ENCODE peak calls at places on chromosomes 3 and 15, in ten cellular contexts. L is HEK293T, Q is tibial nerve, F is NCI-H345, H is choroid plexus epithelial cell, A is amniotic epithelial cell, W is T-helper 9 cell, E is NB4, D is EH, M is NCI-H1417. N is an unnamed sample.

GRCh38 chr15:58383876-58384275 is 47.9 kb upstream of the LIPC start:
- DNase-seq in L (no peak), Q (no peak), F (no peak), H (no peak), A (no peak), W (no peak), E (no peak), D (no peak), M (no peak), N (no peak)

GRCh38 chr3:62325896-62326295 is 47.5 kb downstream of the FEZF2 start:
- DNase-seq in L (no peak), Q (no peak), F (no peak), H (no peak), A (no peak), W (no peak), E (no peak), D (no peak), M (no peak), N (no peak)

GRCh38 chr3:20773320-20773984 is 587.4 kb upstream of the SGO1 start:
- DNase-seq in L (no peak), Q (no peak), F (no peak), H (no peak), A (no peak), W (no peak), E (no peak), D (no peak), M (no peak), N (no peak)

GRCh38 chr3:25831578-25831977 is 41.7 kb downstream of the OXSM start:
- DNase-seq in L (peak), Q (no peak), F (peak), H (peak), A (peak), W (no peak), E (peak), D (peak), M (peak), N (no peak)

GRCh38 chr15:25543156-25543555 is 104.3 kb upstream of the UBE3A start:
- DNase-seq in L (no peak), Q (peak), F (no peak), H (peak), A (no peak), W (no peak), E (no peak), D (peak), M (no peak), N (no peak)

GRCh38 chr3:165669967-165670366 is 167.3 kb downstream of the BCHE start:
- DNase-seq in L (no peak), Q (no peak), F (no peak), H (no peak), A (peak), W (no peak), E (no peak), D (no peak), M (no peak), N (no peak)

GRCh38 chr3:29764059-29764458 is 483.2 kb downstream of the RBMS3 start:
- DNase-seq in L (no peak), Q (no peak), F (no peak), H (peak), A (peak), W (no peak), E (no peak), D (peak), M (peak), N (no peak)

GRCh38 chr3:40980467-40980866 is 218.8 kb upstream of the CTNNB1 start:
- DNase-seq in L (no peak), Q (no peak), F (no peak), H (no peak), A (no peak), W (no peak), E (no peak), D (no peak), M (no peak), N (no peak)

GRCh38 chr3:33441322-33441976 is 1.2 kb upstream of the UBP1 start:
- DNase-seq in L (no peak), Q (peak), F (no peak), H (no peak), A (no peak), W (no peak), E (no peak), D (no peak), M (no peak), N (no peak)

GRCh38 chr3:141384157-141384556 is 15.9 kb downstream of the ZBTB38 start:
- DNase-seq in L (no peak), Q (no peak), F (no peak), H (peak), A (peak), W (no peak), E (no peak), D (peak), M (peak), N (no peak)

GRCh38 chr15:43776101-43776717 is 557 bp downstream of the ELL3 start:
- DNase-seq in L (no peak), Q (no peak), F (peak), H (no peak), A (no peak), W (peak), E (peak), D (no peak), M (peak), N (no peak)

GRCh38 chr3:99954914-99955644 is 137.4 kb downstream of the CMSS1 start:
- DNase-seq in L (no peak), Q (no peak), F (no peak), H (no peak), A (no peak), W (no peak), E (no peak), D (no peak), M (peak), N (no peak)

GRCh38 chr15:70213779-70214178 is 116.1 kb upstream of the TLE3 start:
- DNase-seq in L (no peak), Q (no peak), F (no peak), H (no peak), A (no peak), W (no peak), E (no peak), D (no peak), M (no peak), N (no peak)

GRCh38 chr3:49004352-49005297 is 2.6 kb upstream of the WDR6 start:
- DNase-seq in L (no peak), Q (no peak), F (peak), H (no peak), A (no peak), W (no peak), E (no peak), D (no peak), M (peak), N (no peak)

GRCh38 chr3:188194327-188194726 is 40.4 kb downstream of the LPP start:
- DNase-seq in L (no peak), Q (no peak), F (no peak), H (peak), A (peak), W (no peak), E (no peak), D (peak), M (no peak), N (no peak)

GRCh38 chr15:100694381-100695012 is 92.1 kb downstream of the ASB7 start:
- DNase-seq in L (no peak), Q (no peak), F (no peak), H (peak), A (peak), W (no peak), E (no peak), D (peak), M (no peak), N (no peak)

N was measured in activated gamma-delta T cell treated with Interleukin-2 at 50 U/mL for 16 hours.